ENCODE peak calls at places on chromosomes 6 and 20, in ten cellular contexts. G is left lung, Q is HCT116, J is BE2C, N is heart right ventricle, A is transverse colon, O is adrenal gland, S is OCI-LY7, B is PC-9, R is lower lobe of right lung. Z is an unnamed sample.

GRCh38 chr6:13538084-13538483 is 36.3 kb upstream of the SIRT5 start:
- DNase-seq in B (peak; percentile 46), N (no peak), J (no peak), R (no peak), A (no peak), G (no peak), O (no peak), Q (peak; percentile 26), S (peak; percentile 69), Z (no peak)

GRCh38 chr6:73722318-73723060 is 26.5 kb downstream of the CD109 start:
- DNase-seq in A (no peak), J (no peak), O (no peak), G (no peak), N (no peak), R (no peak), S (no peak), Q (no peak), B (no peak), Z (no peak)

GRCh38 chr6:130744601-130745382 is 82.4 kb upstream of the SMLR1 start:
- DNase-seq in O (no peak), B (no peak), S (no peak), N (no peak), J (no peak), R (no peak), A (no peak), G (no peak), Q (no peak), Z (no peak)

GRCh38 chr6:44475417-44475778 is 87.9 kb downstream of the CDC5L start:
- DNase-seq in A (no peak), G (no peak), B (no peak), O (no peak), Q (no peak), S (no peak), R (no peak), N (no peak), J (no peak), Z (no peak)

GRCh38 chr6:167507376-167507961 is 182.6 kb downstream of the TTLL2 start:
- DNase-seq in O (no peak), A (no peak), G (no peak), J (no peak), Q (no peak), N (no peak), S (no peak), B (no peak), R (no peak), Z (no peak)

GRCh38 chr20:50467618-50468373 is 42.4 kb upstream of the PTPN1 start:
- DNase-seq in N (no peak), J (peak; percentile 65), O (no peak), G (no peak), R (peak; percentile 52), S (peak; percentile 63), Q (peak; percentile 73), A (no peak), B (no peak), Z (peak; percentile 52)

GRCh38 chr6:9623228-9623832 is 791.5 kb downstream of the TFAP2A start:
- DNase-seq in Q (no peak), J (no peak), R (no peak), N (no peak), G (no peak), A (no peak), O (no peak), B (no peak), S (no peak), Z (no peak)

GRCh38 chr6:140486468-140487361 is 1112.3 kb upstream of the CITED2 start:
- DNase-seq in B (no peak), G (no peak), A (no peak), O (no peak), S (no peak), Q (no peak), N (no peak), R (no peak), J (no peak), Z (no peak)

GRCh38 chr20:61514805-61515505 is 262.9 kb downstream of the CDH4 start:
- DNase-seq in G (no peak), Q (no peak), B (no peak), O (no peak), S (no peak), A (no peak), N (no peak), R (no peak), J (no peak), Z (no peak)

GRCh38 chr20:62774762-62775161 is 21.5 kb upstream of the MRGBP start:
- DNase-seq in B (no peak), J (no peak), N (no peak), O (no peak), S (no peak), R (no peak), Q (no peak), G (peak; percentile 85), A (no peak), Z (no peak)

GRCh38 chr6:164753517-164753916 is 555.9 kb downstream of the C6orf118 start:
- DNase-seq in Q (peak; percentile 13), S (no peak), R (no peak), B (no peak), A (no peak), N (no peak), J (peak; percentile 43), O (no peak), G (no peak), Z (no peak)

GRCh38 chr6:92577077-92577719 is 842.2 kb downstream of the EPHA7 start:
- DNase-seq in J (no peak), N (no peak), G (no peak), A (no peak), S (no peak), B (no peak), O (no peak), R (no peak), Q (no peak), Z (no peak)

DNA sequence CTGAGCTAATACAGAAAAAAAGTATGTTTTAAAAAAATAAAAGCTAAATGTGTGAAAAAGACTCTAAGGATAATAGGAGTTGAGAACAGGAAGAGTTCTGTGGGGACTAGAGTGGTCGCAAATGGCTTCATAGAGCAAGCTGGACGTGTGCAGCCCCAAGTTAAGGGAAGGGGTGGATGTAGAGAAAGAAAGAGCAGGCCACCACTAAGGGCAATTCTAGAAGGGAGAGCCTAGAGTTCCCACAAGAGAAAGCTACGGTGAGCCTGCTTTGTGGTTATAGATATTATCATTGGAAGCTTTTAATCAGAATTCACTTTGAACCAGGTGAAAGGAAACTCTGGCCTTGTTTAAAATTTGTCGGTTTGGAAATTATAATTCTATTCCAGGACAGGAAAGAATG is 101.6 kb downstream of the HIVEP2 start:
- DNase-seq in B (no peak), S (no peak), J (no peak), Q (no peak), O (no peak), N (no peak), G (no peak), A (no peak), R (no peak), Z (no peak)
- H3K4me3 ChIP-seq in B (peak overlapping the region; percentile 37), S (peak overlapping the region; percentile 64), J (no peak overlapping the region), Q (no peak overlapping the region), O (no peak overlapping the region), N (peak overlapping the region; percentile 30), G (no peak overlapping the region), A (peak overlapping the region; percentile 15), R (no peak overlapping the region), Z (no peak overlapping the region)

DNA sequence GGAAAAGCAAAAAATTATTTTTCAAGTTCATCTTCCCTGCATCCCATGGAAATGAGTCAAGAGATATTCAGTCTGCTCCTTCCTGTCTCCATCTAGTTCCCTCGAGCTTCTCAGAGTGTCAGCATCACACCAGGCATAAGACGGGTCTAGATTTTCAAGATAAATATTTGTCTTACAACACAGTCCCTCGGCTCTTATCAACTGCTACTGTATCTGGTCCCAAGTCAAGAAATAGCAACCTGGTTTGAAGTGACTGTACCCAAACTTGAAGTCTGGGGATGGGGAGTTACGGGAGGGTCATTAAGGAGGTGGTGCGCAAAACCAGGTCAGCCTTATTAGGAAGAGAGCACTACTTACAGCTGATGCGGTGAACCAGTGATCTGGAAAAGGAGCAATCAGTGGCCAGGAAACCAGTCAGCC is 29.8 kb downstream of the ZMYND8 start:
- DNase-seq in O (no peak), S (no peak), J (no peak), A (no peak), R (no peak), Q (no peak), B (peak; percentile 51), G (no peak), N (no peak), Z (no peak)
- H3K4me1 ChIP-seq in O (peaks cover 21% of the 10 kb centered on the region), S (no peaks in the 10 kb centered on the region), J (peaks cover 21% of the 10 kb centered on the region), A (peaks cover 69% of the 10 kb centered on the region), R (peaks cover 42% of the 10 kb centered on the region), Q (peaks cover 85% of the 10 kb centered on the region), B (peaks cover 88% of the 10 kb centered on the region), G (no peaks in the 10 kb centered on the region), N (peaks cover 30% of the 10 kb centered on the region), Z (peaks cover 30% of the 10 kb centered on the region)

DNA sequence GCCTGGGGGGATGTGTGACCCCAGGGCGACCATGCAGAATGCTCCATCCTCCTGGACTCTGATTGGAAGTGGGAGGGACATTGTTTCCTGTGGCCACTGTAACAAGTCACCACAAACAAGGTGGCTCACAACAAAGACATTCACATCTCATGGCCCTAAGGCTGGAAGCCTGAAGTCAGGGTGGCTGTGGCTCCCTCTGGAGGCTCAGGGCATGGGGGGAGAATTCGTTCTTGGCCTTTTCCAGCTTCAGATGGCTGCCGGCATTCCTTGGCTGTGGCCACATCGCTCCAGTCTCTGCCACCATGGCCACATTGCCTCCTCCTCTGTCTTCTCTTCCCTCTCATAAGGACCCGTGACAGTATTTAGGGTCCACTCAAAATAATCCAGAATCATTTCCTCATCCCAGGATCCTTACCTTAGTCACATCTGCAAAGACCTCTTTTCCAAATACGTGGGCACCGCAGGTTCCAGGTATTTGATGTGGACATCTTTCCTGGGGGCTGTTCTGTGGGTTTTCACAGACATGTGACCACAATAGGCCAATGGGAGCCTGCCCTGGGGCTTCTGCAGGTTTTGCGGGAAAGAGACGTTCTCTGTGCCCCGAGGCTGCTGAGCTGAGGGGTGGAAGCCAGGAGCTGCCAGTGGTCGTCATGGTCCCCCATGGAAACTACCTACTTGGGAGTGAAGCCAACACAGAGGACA is 249.3 kb downstream of the PREX1 start:
- DNase-seq in J (no peak), B (peak; percentile 52), R (no peak), A (no peak), S (no peak), O (no peak), N (no peak), Q (no peak), G (no peak), Z (no peak)
- TF ChIP-seq CTCF in J (peak; percentile 28), B (peak; percentile 55), R (no peak), A (no peak), S (no peak), O (no peak), N (no peak), Q (peak; percentile 24), G (no peak), Z (no peak)

DNA sequence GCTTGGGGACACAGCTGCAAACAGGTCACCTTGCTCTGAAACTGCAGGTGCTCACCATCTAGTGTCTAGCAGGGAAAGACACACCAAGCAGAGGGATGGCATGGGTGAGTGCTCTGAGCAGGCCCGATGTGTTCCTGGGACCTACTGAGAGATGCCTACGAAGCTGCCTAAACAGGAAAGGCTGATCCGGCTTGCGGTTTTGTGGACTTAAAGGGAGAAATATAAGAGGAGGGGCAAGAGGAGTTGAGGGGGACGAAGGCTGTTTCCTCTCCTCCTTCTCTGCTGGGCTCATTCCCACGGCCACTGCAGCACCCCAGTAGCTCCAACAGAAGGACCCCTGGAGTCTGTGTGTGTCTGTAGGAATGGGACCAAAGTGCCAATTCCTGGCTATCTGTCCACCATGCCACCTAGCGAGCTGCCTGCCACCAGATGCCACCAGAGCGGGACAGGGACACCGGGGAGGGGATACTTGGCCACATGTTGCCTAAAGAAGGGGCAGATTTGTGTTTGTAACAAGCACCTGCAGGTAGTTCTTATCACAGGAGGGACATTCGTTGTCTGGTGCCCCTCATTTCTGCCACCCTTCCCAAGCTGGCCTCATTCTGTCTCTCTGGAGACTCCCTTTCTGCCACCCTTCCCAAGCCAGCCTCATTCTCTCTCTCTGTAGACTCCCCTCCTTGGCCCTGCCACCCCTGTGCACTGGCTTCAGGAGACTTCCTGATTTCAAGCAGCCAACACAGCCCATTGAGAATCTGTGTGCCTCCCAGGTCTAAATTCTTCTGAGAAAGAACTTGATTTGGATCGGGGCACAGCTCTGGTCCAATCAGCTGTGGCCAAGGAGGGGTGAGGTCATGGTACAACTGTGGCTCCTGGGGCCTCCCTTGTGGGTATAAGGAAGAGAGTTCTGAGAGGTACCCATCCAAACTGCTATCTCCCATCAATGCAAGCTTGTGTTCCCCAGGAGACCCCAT is 221.8 kb downstream of the ANKRD60 start:
- DNase-seq in Q (no peak), G (no peak), J (no peak), A (no peak), N (no peak), O (no peak), B (no peak), R (peak; percentile 18), S (no peak), Z (no peak)
- H3K4me3 ChIP-seq in Q (no peak overlapping the region), G (no peak overlapping the region), J (no peak overlapping the region), A (no peak overlapping the region), N (no peak overlapping the region), O (no peak overlapping the region), B (no peak overlapping the region), R (no peak overlapping the region), S (no peak overlapping the region), Z (no peak overlapping the region)

Z was measured in mucosa of descending colon.